ENCODE peak calls at places on chromosome 1, in four cellular contexts. One of them, this sample, is unnamed.
A peak's percentile ranks its signal among the peaks of the same experiment; 100 is the strongest.

GRCh38 chr1:178530037-178530402 is 17.1 kb downstream of the TEX35 start:
- DNase-seq in CD8-positive, alpha-beta memory T cell: no peak
- DNase-seq in fibroblast of lung: peak; percentile 69
- DNase-seq in gastrocnemius medialis: no peak
- DNase-seq in this sample: no peak

GRCh38 chr1:66685670-66686069 is 66.6 kb upstream of the DYNLT5 start:
- DNase-seq in gastrocnemius medialis: no peak
- DNase-seq in CD8-positive, alpha-beta memory T cell: no peak
- DNase-seq in fibroblast of lung: no peak
- DNase-seq in this sample: no peak

GRCh38 chr1:93525431-93525830 is 77.5 kb downstream of the FNBP1L start:
- DNase-seq in CD8-positive, alpha-beta memory T cell: no peak
- DNase-seq in fibroblast of lung: no peak
- DNase-seq in gastrocnemius medialis: no peak
- DNase-seq in this sample: no peak

GRCh38 chr1:50644447-50645105 is 221.3 kb upstream of the DMRTA2 start:
- DNase-seq in CD8-positive, alpha-beta memory T cell: no peak
- DNase-seq in gastrocnemius medialis: no peak
- DNase-seq in fibroblast of lung: peak; percentile 21
- DNase-seq in this sample: no peak

GRCh38 chr1:166594646-166595045 is 244.6 kb upstream of the POGK start:
- DNase-seq in fibroblast of lung: no peak
- DNase-seq in gastrocnemius medialis: no peak
- DNase-seq in CD8-positive, alpha-beta memory T cell: no peak
- DNase-seq in this sample: no peak

GRCh38 chr1:53556657-53557227 is 97.5 kb downstream of the DMRTB1 start:
- DNase-seq in gastrocnemius medialis: peak; percentile 1
- DNase-seq in CD8-positive, alpha-beta memory T cell: no peak
- DNase-seq in fibroblast of lung: no peak
- DNase-seq in this sample: peak; percentile 3

GRCh38 chr1:176541663-176542062 is 78.7 kb downstream of the PAPPA2 start:
- DNase-seq in fibroblast of lung: no peak
- DNase-seq in gastrocnemius medialis: no peak
- DNase-seq in CD8-positive, alpha-beta memory T cell: no peak
- DNase-seq in this sample: no peak

GRCh38 chr1:167126811-167127210 is 32.9 kb downstream of the STYXL2 start:
- DNase-seq in fibroblast of lung: no peak
- DNase-seq in gastrocnemius medialis: no peak
- DNase-seq in CD8-positive, alpha-beta memory T cell: no peak
- DNase-seq in this sample: no peak

GRCh38 chr1:47612816-47613215 is 175.0 kb downstream of the FOXD2 start:
- DNase-seq in fibroblast of lung: no peak
- DNase-seq in gastrocnemius medialis: no peak
- DNase-seq in CD8-positive, alpha-beta memory T cell: no peak
- DNase-seq in this sample: no peak

GRCh38 chr1:30548294-30548693 is 175.1 kb downstream of the MATN1 start:
- DNase-seq in CD8-positive, alpha-beta memory T cell: no peak
- DNase-seq in fibroblast of lung: no peak
- DNase-seq in gastrocnemius medialis: no peak
- DNase-seq in this sample: no peak

GRCh38 chr1:53639996-53640695 is 98.8 kb downstream of the GLIS1 start:
- DNase-seq in gastrocnemius medialis: peak; percentile 1
- DNase-seq in CD8-positive, alpha-beta memory T cell: no peak
- DNase-seq in fibroblast of lung: no peak
- DNase-seq in this sample: peak; percentile 5

DNA sequence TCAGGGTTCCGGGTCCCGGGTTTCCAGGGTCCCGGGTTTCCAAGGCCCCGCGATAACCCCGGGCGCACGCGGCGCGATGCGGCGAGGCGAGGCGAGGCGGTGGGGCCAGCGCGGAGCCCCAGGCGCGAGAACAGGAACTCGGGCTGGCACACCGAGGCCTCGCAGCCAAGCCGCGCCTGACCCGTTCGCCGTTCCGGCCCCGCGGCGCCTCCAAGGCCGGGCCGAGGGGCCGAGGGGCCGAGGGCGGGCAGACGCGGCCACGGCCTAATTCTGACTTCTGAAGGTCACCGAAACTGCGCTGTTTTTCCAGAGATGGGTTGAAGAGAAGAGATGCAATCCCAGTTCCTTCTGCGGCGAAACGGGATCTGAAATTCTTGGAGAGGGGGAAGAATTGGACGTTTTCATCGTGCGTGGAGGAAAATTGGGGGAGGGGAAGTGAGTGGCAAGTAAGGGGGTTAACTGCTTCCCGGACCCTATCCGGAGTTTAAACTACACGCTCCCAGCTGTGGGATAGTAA is 8.3 kb downstream of the TBX15 start:
- DNase-seq in fibroblast of lung: no peak
- DNase-seq in CD8-positive, alpha-beta memory T cell: no peak
- DNase-seq in gastrocnemius medialis: no peak
- DNase-seq in this sample: no peak
- H3K4me3 ChIP-seq in fibroblast of lung: no peak overlapping the region
- H3K4me3 ChIP-seq in CD8-positive, alpha-beta memory T cell: no peak overlapping the region
- H3K4me3 ChIP-seq in gastrocnemius medialis: peak overlapping the region; percentile 26
- H3K4me3 ChIP-seq in this sample: no peak overlapping the region

DNA sequence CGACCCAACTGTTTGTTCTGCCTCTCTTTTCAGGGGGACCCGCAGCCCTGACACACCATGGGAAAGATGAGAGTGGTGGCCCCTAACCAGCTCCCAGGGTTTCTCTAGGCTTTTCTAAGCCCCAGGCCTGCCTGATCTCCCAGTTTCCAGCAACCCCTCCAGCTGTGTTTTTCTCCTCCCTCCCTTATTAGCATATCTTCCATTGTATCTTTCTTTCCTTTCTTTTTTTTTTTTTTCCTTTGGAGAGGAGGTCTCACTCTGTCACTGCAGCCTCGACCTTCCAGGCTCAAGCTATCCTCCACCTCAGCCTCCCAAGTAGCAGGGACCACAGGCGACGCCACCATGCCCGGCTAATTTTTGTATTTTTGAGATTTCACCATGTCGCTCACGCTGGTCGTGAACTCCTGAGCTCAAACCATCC is 1.8 kb upstream of the CERS2 start:
- DNase-seq in fibroblast of lung: no peak
- DNase-seq in gastrocnemius medialis: no peak
- DNase-seq in CD8-positive, alpha-beta memory T cell: no peak
- DNase-seq in this sample: no peak
- H3K4me1 ChIP-seq in fibroblast of lung: peaks cover 27% of the 10 kb centered on the region
- H3K4me1 ChIP-seq in gastrocnemius medialis: peaks cover 42% of the 10 kb centered on the region
- H3K4me1 ChIP-seq in CD8-positive, alpha-beta memory T cell: peaks cover 56% of the 10 kb centered on the region
- H3K4me1 ChIP-seq in this sample: peaks cover 8% of the 10 kb centered on the region

GRCh38 chr1:1602941-1603506 is 3.1 kb upstream of the FNDC10 start:
- DNase-seq in fibroblast of lung: no peak
- DNase-seq in CD8-positive, alpha-beta memory T cell: no peak
- DNase-seq in gastrocnemius medialis: no peak
- DNase-seq in this sample: no peak

GRCh38 chr1:1603671-1604373 is 3.9 kb upstream of the FNDC10 start:
- DNase-seq in CD8-positive, alpha-beta memory T cell: no peak
- DNase-seq in gastrocnemius medialis: no peak
- DNase-seq in fibroblast of lung: no peak
- DNase-seq in this sample: no peak

GRCh38 chr1:1600861-1601563 is 1.1 kb upstream of the FNDC10 start:
- DNase-seq in fibroblast of lung: no peak
- DNase-seq in CD8-positive, alpha-beta memory T cell: no peak
- DNase-seq in gastrocnemius medialis: no peak
- DNase-seq in this sample: no peak

GRCh38 chr1:1601564-1602320 is 1.8 kb upstream of the FNDC10 start:
- DNase-seq in fibroblast of lung: no peak
- DNase-seq in gastrocnemius medialis: no peak
- DNase-seq in CD8-positive, alpha-beta memory T cell: no peak
- DNase-seq in this sample: no peak

DNA sequence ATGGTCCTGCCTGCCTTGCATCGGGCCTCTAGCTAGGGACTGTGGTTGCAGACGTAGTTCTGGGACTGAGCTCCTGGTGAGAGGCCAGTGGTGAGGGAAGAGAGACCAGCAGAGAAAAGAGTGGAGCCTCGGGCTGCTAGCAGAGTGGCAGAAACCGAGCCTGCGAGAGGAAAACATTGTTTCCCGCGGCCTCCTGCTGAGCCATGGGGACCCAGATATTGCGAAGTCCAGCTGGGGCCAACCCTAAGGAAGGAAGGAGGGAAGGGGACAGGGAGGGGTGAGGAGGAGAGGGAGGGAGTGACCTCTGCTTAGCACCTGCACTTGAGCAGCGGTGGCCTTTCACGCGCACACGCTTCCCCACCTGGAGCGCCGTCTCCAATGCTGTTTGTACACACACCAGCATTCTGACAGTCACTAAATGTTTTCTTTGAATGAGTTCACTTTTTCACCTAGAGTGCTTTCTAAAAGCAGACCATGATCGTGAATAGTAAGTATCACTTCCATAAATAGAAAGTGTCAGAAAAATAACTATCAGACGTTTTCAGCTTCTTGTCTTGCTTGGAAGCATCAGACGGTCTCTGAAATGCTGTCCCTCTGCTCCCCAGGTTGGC is 2.5 kb upstream of the FNDC10 start:
- DNase-seq in CD8-positive, alpha-beta memory T cell: no peak
- DNase-seq in fibroblast of lung: no peak
- DNase-seq in gastrocnemius medialis: no peak
- DNase-seq in this sample: no peak
- H3K4me3 ChIP-seq in CD8-positive, alpha-beta memory T cell: no peak overlapping the region
- H3K4me3 ChIP-seq in fibroblast of lung: no peak overlapping the region
- H3K4me3 ChIP-seq in gastrocnemius medialis: no peak overlapping the region
- H3K4me3 ChIP-seq in this sample: no peak overlapping the region

DNA sequence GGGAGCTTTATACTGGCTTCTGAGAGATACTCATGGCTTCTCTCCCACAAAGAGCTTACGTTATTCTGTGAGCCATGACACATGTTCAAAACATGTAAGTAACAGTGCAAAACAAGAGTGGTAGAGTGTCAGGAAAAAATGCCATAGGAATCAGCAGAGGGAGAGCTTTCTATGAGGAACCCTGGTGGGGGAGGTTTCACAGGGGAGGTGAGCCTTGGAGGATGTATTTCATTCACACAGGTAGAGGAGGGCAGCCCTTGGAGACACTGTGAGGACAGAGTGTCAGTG is 72.7 kb upstream of the LYST start:
- DNase-seq in fibroblast of lung: peak; percentile 55
- DNase-seq in CD8-positive, alpha-beta memory T cell: no peak
- DNase-seq in gastrocnemius medialis: no peak
- DNase-seq in this sample: no peak
- H3K4me1 ChIP-seq in fibroblast of lung: peaks cover 14% of the 10 kb centered on the region
- H3K4me1 ChIP-seq in CD8-positive, alpha-beta memory T cell: peaks cover 15% of the 10 kb centered on the region
- H3K4me1 ChIP-seq in gastrocnemius medialis: no peaks in the 10 kb centered on the region
- H3K4me1 ChIP-seq in this sample: no peaks in the 10 kb centered on the region

DNA sequence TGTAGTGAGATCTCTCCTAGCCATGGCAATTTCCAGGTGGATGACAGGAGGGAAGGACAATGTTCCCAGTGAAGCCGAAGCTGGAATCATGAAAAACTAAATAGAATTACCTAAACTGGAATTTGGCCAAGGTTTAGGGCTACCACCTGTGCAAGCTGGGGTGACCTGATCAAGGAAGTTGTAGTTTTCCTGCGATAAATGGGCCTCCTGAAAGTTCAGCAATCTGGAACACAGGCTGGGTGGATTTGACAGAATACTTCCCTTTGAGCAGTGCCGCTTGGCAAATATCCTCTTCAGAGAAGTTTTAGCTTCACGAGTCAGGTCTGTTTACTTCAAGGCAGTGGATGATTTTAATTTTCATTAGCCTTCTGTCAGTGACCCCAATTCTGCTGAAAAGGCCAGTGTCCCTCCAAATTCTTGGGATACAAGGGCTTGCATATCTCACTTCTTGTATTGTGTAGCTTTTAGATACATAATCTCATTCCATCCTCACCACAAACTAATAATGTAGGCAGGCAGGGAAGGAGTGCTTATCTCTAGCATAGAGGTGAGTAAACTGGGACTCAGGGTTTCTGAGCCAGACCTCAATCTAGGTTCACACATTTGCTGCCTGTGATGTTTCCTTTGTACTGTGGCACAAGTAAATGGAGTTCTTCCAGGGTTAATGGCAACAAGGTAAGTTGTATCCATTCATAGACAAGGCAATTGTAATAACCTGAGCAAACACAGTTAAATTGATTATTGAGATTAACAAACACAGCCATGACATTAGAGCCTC is 349.4 kb downstream of the NUF2 start:
- DNase-seq in fibroblast of lung: no peak
- DNase-seq in CD8-positive, alpha-beta memory T cell: no peak
- DNase-seq in gastrocnemius medialis: no peak
- DNase-seq in this sample: no peak
- H3K4me3 ChIP-seq in fibroblast of lung: no peak overlapping the region
- H3K4me3 ChIP-seq in CD8-positive, alpha-beta memory T cell: no peak overlapping the region
- H3K4me3 ChIP-seq in gastrocnemius medialis: no peak overlapping the region
- H3K4me3 ChIP-seq in this sample: no peak overlapping the region

GRCh38 chr1:185317886-185318310 is 855 bp upstream of the IVNS1ABP start:
- DNase-seq in fibroblast of lung: no peak
- DNase-seq in gastrocnemius medialis: peak; percentile 37
- DNase-seq in CD8-positive, alpha-beta memory T cell: peak; percentile 82
- DNase-seq in this sample: no peak

GRCh38 chr1:185314416-185314815 is 2.6 kb downstream of the IVNS1ABP start:
- DNase-seq in fibroblast of lung: no peak
- DNase-seq in gastrocnemius medialis: no peak
- DNase-seq in CD8-positive, alpha-beta memory T cell: no peak
- DNase-seq in this sample: no peak

GRCh38 chr1:185316163-185317033 is 645 bp downstream of the IVNS1ABP start:
- DNase-seq in gastrocnemius medialis: peak; percentile 89
- DNase-seq in fibroblast of lung: peak; percentile 91
- DNase-seq in CD8-positive, alpha-beta memory T cell: peak; percentile 85
- DNase-seq in this sample: peak; percentile 93

GRCh38 chr1:185317034-185317885 is at the start of gene IVNS1ABP:
- DNase-seq in CD8-positive, alpha-beta memory T cell: peak; percentile 96
- DNase-seq in gastrocnemius medialis: peak; percentile 95
- DNase-seq in fibroblast of lung: peak; percentile 88
- DNase-seq in this sample: peak; percentile 93

GRCh38 chr1:185315364-185316108 is 1.5 kb downstream of the IVNS1ABP start:
- DNase-seq in fibroblast of lung: no peak
- DNase-seq in CD8-positive, alpha-beta memory T cell: no peak
- DNase-seq in gastrocnemius medialis: no peak
- DNase-seq in this sample: no peak
- H3K4me1 ChIP-seq in fibroblast of lung: peaks cover 2% of the 10 kb centered on the region
- H3K4me1 ChIP-seq in CD8-positive, alpha-beta memory T cell: peaks cover 54% of the 10 kb centered on the region
- H3K4me1 ChIP-seq in gastrocnemius medialis: peaks cover 36% of the 10 kb centered on the region
- H3K4me1 ChIP-seq in this sample: peaks cover 14% of the 10 kb centered on the region

GRCh38 chr1:203252678-203253077 is 23.2 kb upstream of the CHIT1 start:
- DNase-seq in fibroblast of lung: no peak
- DNase-seq in CD8-positive, alpha-beta memory T cell: no peak
- DNase-seq in gastrocnemius medialis: no peak
- DNase-seq in this sample: no peak
- H3K4me3 ChIP-seq in fibroblast of lung: no peak overlapping the region
- H3K4me3 ChIP-seq in CD8-positive, alpha-beta memory T cell: no peak overlapping the region
- H3K4me3 ChIP-seq in gastrocnemius medialis: no peak overlapping the region
- H3K4me3 ChIP-seq in this sample: no peak overlapping the region